ENCODE peak calls at places on chromosomes 7 and 10, in eight cellular contexts. N, H, C, K, Q, U, O and F are unnamed samples.

GRCh38 chr7:77933394-77933793 is 134.8 kb downstream of the PHTF2 start:
- DNase-seq in H (no peak), K (no peak), Q (no peak), C (peak; percentile 41), O (no peak), U (no peak), N (no peak), F (no peak)

GRCh38 chr10:50210876-50211275 is 40.4 kb downstream of the ASAH2 start:
- DNase-seq in Q (no peak), C (no peak), O (no peak), K (no peak), H (no peak), N (no peak), U (no peak), F (no peak)

GRCh38 chr10:123808873-123809272 is 82.7 kb downstream of the CPXM2 start:
- DNase-seq in N (no peak), U (no peak), K (no peak), H (no peak), C (peak; percentile 57), Q (no peak), O (no peak), F (no peak)

GRCh38 chr7:28784166-28784870 is 173.8 kb downstream of the TRIL start:
- DNase-seq in K (no peak), C (peak; percentile 41), Q (no peak), O (no peak), U (peak; percentile 30), H (no peak), N (no peak), F (no peak)

GRCh38 chr10:122715576-122715975 is 15.9 kb upstream of the C10orf120 start:
- DNase-seq in N (no peak), C (no peak), K (no peak), H (no peak), O (no peak), Q (no peak), U (no peak), F (no peak)

GRCh38 chr10:103491729-103492364 is 1.7 kb upstream of the NEURL1 start:
- DNase-seq in U (peak; percentile 73), Q (no peak), C (peak; percentile 95), O (no peak), K (no peak), H (no peak), N (no peak), F (no peak)

GRCh38 chr10:5944389-5945202 is 32.7 kb downstream of the IL15RA start:
- DNase-seq in O (no peak), U (no peak), C (peak; percentile 99), N (no peak), K (peak; percentile 63), Q (no peak), H (no peak), F (no peak)

GRCh38 chr7:141072548-141073172 is 1.2 kb upstream of the TMEM178B start:
- DNase-seq in H (peak; percentile 3), C (peak; percentile 83), N (peak; percentile 35), U (peak; percentile 77), O (peak; percentile 71), K (peak; percentile 51), Q (no peak), F (peak; percentile 48)

GRCh38 chr10:11026761-11027160 is 9.1 kb downstream of the CELF2 start:
- DNase-seq in H (no peak), K (no peak), N (no peak), Q (no peak), O (no peak), C (no peak), U (no peak), F (no peak)

GRCh38 chr7:40622830-40623507 is 488.2 kb downstream of the SUGCT start:
- DNase-seq in N (no peak), O (no peak), U (no peak), C (peak; percentile 43), Q (no peak), K (no peak), H (no peak), F (no peak)

GRCh38 chr7:101542527-101543241 is 86.4 kb downstream of the MYL10 start:
- DNase-seq in N (peak; percentile 85), Q (peak; percentile 66), H (peak; percentile 72), C (peak; percentile 64), U (peak; percentile 79), K (peak; percentile 56), O (peak; percentile 99), F (peak; percentile 85)

GRCh38 chr10:71381611-71382010 is 15.1 kb upstream of the CDH23 start:
- DNase-seq in C (no peak), U (no peak), H (no peak), Q (no peak), K (no peak), O (no peak), N (no peak), F (no peak)

GRCh38 chr10:59109826-59110225 is 66.6 kb upstream of the PHYHIPL start:
- DNase-seq in O (no peak), Q (no peak), C (no peak), U (no peak), K (no peak), H (no peak), N (no peak), F (no peak)

GRCh38 chr10:122089343-122090015 is 100.5 kb downstream of the TACC2 start:
- DNase-seq in C (no peak), O (no peak), H (no peak), K (no peak), Q (no peak), N (no peak), U (no peak), F (no peak)

GRCh38 chr10:132204781-132205473 is 18.2 kb downstream of the DPYSL4 start:
- DNase-seq in N (no peak), K (no peak), Q (no peak), H (no peak), O (peak; percentile 62), U (peak; percentile 3), C (no peak), F (no peak)

GRCh38 chr10:60189861-60190475 is 199.7 kb downstream of the ANK3 start:
- DNase-seq in C (no peak), O (no peak), Q (no peak), K (no peak), N (no peak), H (no peak), U (no peak), F (no peak)

GRCh38 chr7:91239171-91239604 is 25.0 kb upstream of the FZD1 start:
- DNase-seq in U (no peak), O (no peak), C (peak; percentile 86), Q (no peak), N (peak; percentile 23), H (no peak), K (no peak), F (no peak)

GRCh38 chr7:12028508-12028907 is 182.6 kb upstream of the TMEM106B start:
- DNase-seq in C (peak; percentile 35), U (no peak), K (no peak), Q (no peak), N (no peak), O (no peak), H (no peak), F (no peak)

GRCh38 chr10:104122273-104123107 is 519 bp downstream of the SFR1 start:
- DNase-seq in K (peak; percentile 21), N (no peak), O (no peak), H (no peak), Q (no peak), U (no peak), C (no peak), F (no peak)

DNA sequence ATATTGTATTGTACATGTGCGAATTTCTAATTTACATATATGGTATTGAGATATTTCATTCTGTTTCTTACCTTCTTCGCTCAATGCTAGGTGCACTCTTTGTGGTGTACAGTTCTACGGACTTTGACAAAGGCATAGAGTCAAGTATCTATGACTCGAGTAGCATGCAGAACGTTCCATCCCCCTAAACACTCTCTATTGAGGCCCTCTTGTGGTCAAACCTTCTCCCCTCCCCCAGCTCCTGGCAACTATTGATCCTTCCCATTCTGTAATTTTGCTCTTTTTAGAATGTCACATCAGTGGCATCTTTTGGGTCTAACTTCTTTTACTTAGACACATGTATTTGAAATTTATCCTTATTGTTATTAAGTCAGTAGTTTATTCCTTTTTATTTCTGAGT is 30.7 kb upstream of the GDF10 start:
- DNase-seq in Q (no peak), K (no peak), C (no peak), U (no peak), H (no peak), O (no peak), N (no peak), F (no peak)
- TF ChIP-seq CTCF in Q (no peak), K (peak; percentile 25), C (no peak), U (peak; percentile 60), H (peak; percentile 19), O (peak; percentile 42), N (peak; percentile 11), F (peak; percentile 23)

DNA sequence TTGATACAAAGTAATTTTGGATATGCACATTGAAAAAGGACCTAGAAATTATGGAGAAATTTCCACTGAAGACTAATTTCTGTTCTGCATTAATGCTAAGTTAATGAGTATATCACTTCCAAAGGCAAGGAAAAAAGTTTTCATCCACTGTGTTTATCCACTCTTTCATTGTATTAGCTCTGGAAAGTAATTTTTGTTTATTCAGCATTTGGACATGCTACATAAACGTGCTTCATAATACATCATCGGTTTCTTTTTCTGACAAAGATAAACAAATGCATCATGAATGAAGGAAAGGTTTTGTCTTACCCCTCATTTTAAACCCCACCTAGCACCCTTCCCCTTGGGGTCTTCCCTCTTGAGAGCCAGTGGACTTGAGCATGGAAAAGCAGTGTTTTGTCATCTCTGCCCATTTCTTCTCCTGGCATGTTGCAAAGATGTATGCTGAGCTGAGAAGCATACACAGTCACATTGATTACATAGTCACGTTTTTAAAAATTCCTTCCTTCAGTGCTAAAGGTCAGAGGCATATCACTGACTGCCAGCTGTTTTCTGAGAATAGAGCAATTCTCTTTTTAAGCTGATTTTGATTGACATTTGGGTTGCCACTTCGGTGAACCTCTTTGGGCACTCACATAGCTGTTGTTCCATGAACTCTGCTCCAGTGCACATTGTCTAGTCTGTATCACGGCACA is 65.9 kb upstream of the C7orf33 start:
- DNase-seq in N (no peak), H (no peak), K (no peak), Q (no peak), C (no peak), O (no peak), U (no peak), F (no peak)
- TF ChIP-seq CTCF in N (no peak), H (no peak), K (no peak), Q (no peak), C (no peak), O (no peak), U (no peak), F (no peak)

GRCh38 chr7:1639071-1639470 is 31.0 kb upstream of the ELFN1 start:
- DNase-seq in K (peak; percentile 7), O (no peak), C (no peak), Q (no peak), U (no peak), H (no peak), N (no peak), F (no peak)
- TF ChIP-seq CTCF in K (no peak), O (no peak), C (no peak), Q (no peak), U (no peak), H (no peak), N (no peak), F (no peak)

GRCh38 chr7:142838461-142839213 is 16.2 kb upstream of the EPHB6 start:
- DNase-seq in N (no peak), H (no peak), C (no peak), O (no peak), Q (no peak), U (no peak), K (no peak), F (no peak)

GRCh38 chr7:142833174-142834027 is 21.5 kb upstream of the EPHB6 start:
- DNase-seq in O (no peak), H (no peak), U (no peak), Q (no peak), K (no peak), N (no peak), C (no peak), F (no peak)

GRCh38 chr7:142832452-142832851 is 22.4 kb upstream of the EPHB6 start:
- DNase-seq in O (no peak), K (no peak), C (peak; percentile 40), Q (no peak), U (no peak), H (no peak), N (no peak), F (no peak)

GRCh38 chr7:142835487-142835886 is 19.4 kb upstream of the EPHB6 start:
- DNase-seq in C (no peak), Q (no peak), K (no peak), H (no peak), N (no peak), U (no peak), O (no peak), F (no peak)
- TF ChIP-seq CTCF in C (no peak), Q (no peak), K (no peak), H (peak; percentile 26), N (no peak), U (no peak), O (no peak), F (no peak)